ENCODE peak calls at places on chromosomes 6 and 20, in nine cellular contexts. One of them, this sample, is unnamed.

GRCh38 chr6:170062904-170063220 is 228.0 kb downstream of the DLL1 start:
- DNase-seq in heart left ventricle: peak
- DNase-seq in stromal cell of bone marrow: no peak
- DNase-seq in neuronal stem cell: no peak
- DNase-seq in renal cortical epithelial cell: no peak
- DNase-seq in CD8-positive, alpha-beta memory T cell: no peak
- DNase-seq in cardiac muscle cell: no peak
- DNase-seq in HepG2: no peak
- DNase-seq in CD8-positive, alpha-beta T cell: no peak
- DNase-seq in this sample: peak

GRCh38 chr6:33566182-33567084 is 13.6 kb downstream of the BAK1 start:
- DNase-seq in CD8-positive, alpha-beta memory T cell: no peak
- DNase-seq in stromal cell of bone marrow: no peak
- DNase-seq in CD8-positive, alpha-beta T cell: no peak
- DNase-seq in neuronal stem cell: no peak
- DNase-seq in heart left ventricle: no peak
- DNase-seq in cardiac muscle cell: no peak
- DNase-seq in renal cortical epithelial cell: no peak
- DNase-seq in HepG2: no peak
- DNase-seq in this sample: no peak

GRCh38 chr6:35174043-35174434 is 32.9 kb upstream of the TCP11 start:
- DNase-seq in cardiac muscle cell: no peak
- DNase-seq in CD8-positive, alpha-beta T cell: no peak
- DNase-seq in HepG2: no peak
- DNase-seq in stromal cell of bone marrow: no peak
- DNase-seq in CD8-positive, alpha-beta memory T cell: no peak
- DNase-seq in renal cortical epithelial cell: no peak
- DNase-seq in heart left ventricle: no peak
- DNase-seq in neuronal stem cell: no peak
- DNase-seq in this sample: no peak

GRCh38 chr20:63736893-63737689 is 627 bp downstream of the LIME1 start:
- DNase-seq in renal cortical epithelial cell: no peak
- DNase-seq in neuronal stem cell: no peak
- DNase-seq in stromal cell of bone marrow: no peak
- DNase-seq in CD8-positive, alpha-beta memory T cell: peak
- DNase-seq in HepG2: no peak
- DNase-seq in CD8-positive, alpha-beta T cell: peak
- DNase-seq in heart left ventricle: no peak
- DNase-seq in cardiac muscle cell: no peak
- DNase-seq in this sample: no peak

GRCh38 chr6:18262812-18263560 is 1.3 kb downstream of the DEK start:
- DNase-seq in CD8-positive, alpha-beta memory T cell: no peak
- DNase-seq in cardiac muscle cell: peak
- DNase-seq in HepG2: peak
- DNase-seq in heart left ventricle: no peak
- DNase-seq in stromal cell of bone marrow: no peak
- DNase-seq in renal cortical epithelial cell: peak
- DNase-seq in CD8-positive, alpha-beta T cell: no peak
- DNase-seq in neuronal stem cell: no peak
- DNase-seq in this sample: no peak

GRCh38 chr20:38725959-38726848 is 1.9 kb downstream of the SLC32A1 start:
- DNase-seq in CD8-positive, alpha-beta T cell: peak
- DNase-seq in renal cortical epithelial cell: no peak
- DNase-seq in CD8-positive, alpha-beta memory T cell: peak
- DNase-seq in heart left ventricle: peak
- DNase-seq in stromal cell of bone marrow: no peak
- DNase-seq in HepG2: peak
- DNase-seq in neuronal stem cell: peak
- DNase-seq in cardiac muscle cell: peak
- DNase-seq in this sample: no peak

GRCh38 chr6:127207591-127208120 is 59.0 kb upstream of the RNF146 start:
- DNase-seq in heart left ventricle: no peak
- DNase-seq in HepG2: no peak
- DNase-seq in stromal cell of bone marrow: no peak
- DNase-seq in neuronal stem cell: no peak
- DNase-seq in CD8-positive, alpha-beta memory T cell: no peak
- DNase-seq in cardiac muscle cell: peak
- DNase-seq in CD8-positive, alpha-beta T cell: no peak
- DNase-seq in renal cortical epithelial cell: no peak
- DNase-seq in this sample: no peak

GRCh38 chr20:59018817-59019216 is 412 bp upstream of the TUBB1 start:
- DNase-seq in CD8-positive, alpha-beta T cell: no peak
- DNase-seq in stromal cell of bone marrow: no peak
- DNase-seq in CD8-positive, alpha-beta memory T cell: no peak
- DNase-seq in neuronal stem cell: no peak
- DNase-seq in heart left ventricle: no peak
- DNase-seq in cardiac muscle cell: no peak
- DNase-seq in renal cortical epithelial cell: no peak
- DNase-seq in HepG2: no peak
- DNase-seq in this sample: no peak

GRCh38 chr20:9442858-9443257 is 71.5 kb upstream of the LAMP5 start:
- DNase-seq in neuronal stem cell: no peak
- DNase-seq in cardiac muscle cell: no peak
- DNase-seq in heart left ventricle: no peak
- DNase-seq in CD8-positive, alpha-beta T cell: no peak
- DNase-seq in CD8-positive, alpha-beta memory T cell: no peak
- DNase-seq in HepG2: peak
- DNase-seq in stromal cell of bone marrow: no peak
- DNase-seq in renal cortical epithelial cell: no peak
- DNase-seq in this sample: no peak

GRCh38 chr6:26141378-26141901 is 54.2 kb downstream of the HFE start:
- DNase-seq in HepG2: peak
- DNase-seq in renal cortical epithelial cell: no peak
- DNase-seq in cardiac muscle cell: peak
- DNase-seq in neuronal stem cell: no peak
- DNase-seq in stromal cell of bone marrow: no peak
- DNase-seq in heart left ventricle: no peak
- DNase-seq in CD8-positive, alpha-beta T cell: no peak
- DNase-seq in CD8-positive, alpha-beta memory T cell: no peak
- DNase-seq in this sample: no peak

GRCh38 chr6:82785206-82785605 is 280.4 kb downstream of the UBE3D start:
- DNase-seq in neuronal stem cell: no peak
- DNase-seq in CD8-positive, alpha-beta memory T cell: no peak
- DNase-seq in heart left ventricle: no peak
- DNase-seq in HepG2: no peak
- DNase-seq in renal cortical epithelial cell: no peak
- DNase-seq in CD8-positive, alpha-beta T cell: no peak
- DNase-seq in cardiac muscle cell: no peak
- DNase-seq in stromal cell of bone marrow: no peak
- DNase-seq in this sample: no peak

GRCh38 chr6:85506441-85507093 is 56.7 kb downstream of the NT5E start:
- DNase-seq in stromal cell of bone marrow: no peak
- DNase-seq in HepG2: no peak
- DNase-seq in CD8-positive, alpha-beta memory T cell: no peak
- DNase-seq in cardiac muscle cell: no peak
- DNase-seq in CD8-positive, alpha-beta T cell: no peak
- DNase-seq in renal cortical epithelial cell: no peak
- DNase-seq in heart left ventricle: no peak
- DNase-seq in neuronal stem cell: no peak
- DNase-seq in this sample: no peak

GRCh38 chr20:26209171-26209941 is 512.7 kb upstream of the ZNF337 start:
- DNase-seq in stromal cell of bone marrow: no peak
- DNase-seq in renal cortical epithelial cell: no peak
- DNase-seq in heart left ventricle: peak
- DNase-seq in cardiac muscle cell: peak
- DNase-seq in neuronal stem cell: peak
- DNase-seq in CD8-positive, alpha-beta T cell: no peak
- DNase-seq in HepG2: no peak
- DNase-seq in CD8-positive, alpha-beta memory T cell: no peak
- DNase-seq in this sample: no peak

GRCh38 chr6:131807644-131808459 is at the start of gene ENPP1:
- DNase-seq in heart left ventricle: peak
- DNase-seq in stromal cell of bone marrow: no peak
- DNase-seq in renal cortical epithelial cell: no peak
- DNase-seq in cardiac muscle cell: peak
- DNase-seq in CD8-positive, alpha-beta T cell: peak
- DNase-seq in HepG2: peak
- DNase-seq in neuronal stem cell: peak
- DNase-seq in CD8-positive, alpha-beta memory T cell: peak
- DNase-seq in this sample: peak